ENCODE peak calls at places on chromosomes 1 and 21, in nine cellular contexts. R is GM23248, O is HuH-7.5, Q is PC-3, K is uterus, P is cardiac fibroblast, Z is fibroblast of mammary gland, S is heart left ventricle, D is C1 segment of cervical spinal cord. E is an unnamed sample.
A peak's percentile ranks its signal among the peaks of the same experiment; 100 is the strongest.

GRCh38 chr1:93328809-93329477 is 16.8 kb upstream of the DR1 start:
- DNase-seq in R (peak; percentile 43), O (no peak), Q (peak; percentile 11), K (no peak), P (no peak), Z (peak; percentile 65), S (no peak), D (no peak), E (no peak)

GRCh38 chr1:27522148-27522859 is 32.3 kb upstream of the WASF2 start:
- DNase-seq in R (peak; percentile 67), O (no peak), Q (peak; percentile 35), K (no peak), P (no peak), Z (peak; percentile 57), S (no peak), D (peak; percentile 38), E (no peak)

GRCh38 chr1:228095938-228096337 is 7.2 kb downstream of the C1orf35 start:
- DNase-seq in R (peak; percentile 60), O (peak; percentile 2), Q (no peak), K (no peak), P (peak; percentile 29), Z (no peak), S (no peak), D (no peak), E (peak; percentile 23)

GRCh38 chr1:214384373-214385079 is 103.6 kb downstream of the SMYD2 start:
- DNase-seq in R (no peak), O (no peak), Q (no peak), K (no peak), P (no peak), Z (no peak), S (no peak), D (no peak), E (no peak)

GRCh38 chr1:91553196-91553595 is 52.5 kb downstream of the CDC7 start:
- DNase-seq in R (peak; percentile 92), O (no peak), Q (peak; percentile 42), K (no peak), P (peak; percentile 83), Z (peak; percentile 90), S (no peak), D (peak; percentile 25), E (no peak)

GRCh38 chr1:50847303-50847702 is 112.8 kb downstream of the FAF1 start:
- DNase-seq in R (no peak), O (no peak), Q (no peak), K (no peak), P (no peak), Z (no peak), S (no peak), D (no peak), E (no peak)

GRCh38 chr21:45493401-45494001 is 48.7 kb downstream of the SLC19A1 start:
- DNase-seq in R (no peak), O (no peak), Q (no peak), K (no peak), P (no peak), Z (no peak), S (no peak), D (no peak), E (no peak)

GRCh38 chr1:48061162-48062136 is 64.3 kb upstream of the TRABD2B start:
- DNase-seq in R (peak; percentile 70), O (peak; percentile 58), Q (peak; percentile 78), K (no peak), P (peak; percentile 59), Z (peak; percentile 67), S (peak; percentile 47), D (peak; percentile 16), E (peak; percentile 45)

GRCh38 chr21:45763074-45763473 is 119.5 kb downstream of the PCBP3 start:
- DNase-seq in R (no peak), O (no peak), Q (no peak), K (no peak), P (no peak), Z (no peak), S (no peak), D (no peak), E (no peak)

GRCh38 chr1:29640428-29640785 is 404.1 kb downstream of the PTPRU start:
- DNase-seq in R (no peak), O (no peak), Q (no peak), K (no peak), P (no peak), Z (no peak), S (no peak), D (no peak), E (no peak)

GRCh38 chr1:212488436-212489283 is 55.9 kb downstream of the NENF start:
- DNase-seq in R (peak; percentile 76), O (no peak), Q (peak; percentile 76), K (peak; percentile 82), P (peak; percentile 93), Z (peak; percentile 87), S (peak; percentile 29), D (peak; percentile 47), E (peak; percentile 87)

GRCh38 chr1:184644771-184645170 is 109.9 kb downstream of the EDEM3 start:
- DNase-seq in R (no peak), O (no peak), Q (no peak), K (no peak), P (no peak), Z (no peak), S (no peak), D (no peak), E (no peak)

GRCh38 chr21:41369915-41370839 is 8.3 kb downstream of the MX2 start:
- DNase-seq in R (no peak), O (peak; percentile 47), Q (no peak), K (no peak), P (no peak), Z (no peak), S (no peak), D (no peak), E (no peak)

GRCh38 chr1:156667610-156667967 is 9.6 kb downstream of the NES start:
- DNase-seq in R (no peak), O (no peak), Q (no peak), K (peak; percentile 77), P (no peak), Z (no peak), S (peak; percentile 81), D (no peak), E (no peak)

GRCh38 chr1:155970531-155971167 is 7.7 kb downstream of the ARHGEF2 start:
- DNase-seq in R (peak; percentile 94), O (no peak), Q (no peak), K (peak; percentile 66), P (peak; percentile 79), Z (peak; percentile 92), S (peak; percentile 71), D (peak; percentile 75), E (no peak)

E was measured in Caco-2.